ENCODE peak calls at places on chromosomes 13 and 19, in eight cellular contexts. One of them, this sample, is unnamed.

GRCh38 chr19:46861691-46862503 is 1.1 kb downstream of the ARHGAP35 start:
- DNase-seq in HFF-Myc: no peak
- DNase-seq in esophagus squamous epithelium: no peak
- DNase-seq in upper lobe of left lung: no peak
- DNase-seq in Peyer's patch: no peak
- DNase-seq in IMR-90: no peak
- DNase-seq in NB4: peak
- DNase-seq in body of pancreas: peak
- DNase-seq in this sample: no peak

GRCh38 chr13:74115138-74115537 is 19.1 kb downstream of the KLF12 start:
- DNase-seq in esophagus squamous epithelium: no peak
- DNase-seq in IMR-90: peak
- DNase-seq in HFF-Myc: no peak
- DNase-seq in body of pancreas: no peak
- DNase-seq in NB4: no peak
- DNase-seq in upper lobe of left lung: no peak
- DNase-seq in Peyer's patch: no peak
- DNase-seq in this sample: no peak

GRCh38 chr13:31951215-31951678 is 80.3 kb upstream of the FRY start:
- DNase-seq in esophagus squamous epithelium: peak
- DNase-seq in Peyer's patch: peak
- DNase-seq in HFF-Myc: peak
- DNase-seq in body of pancreas: peak
- DNase-seq in upper lobe of left lung: no peak
- DNase-seq in IMR-90: peak
- DNase-seq in NB4: peak
- DNase-seq in this sample: no peak

GRCh38 chr19:10762656-10763055 is 44.8 kb downstream of the DNM2 start:
- DNase-seq in HFF-Myc: no peak
- DNase-seq in body of pancreas: no peak
- DNase-seq in NB4: no peak
- DNase-seq in esophagus squamous epithelium: no peak
- DNase-seq in Peyer's patch: peak
- DNase-seq in IMR-90: no peak
- DNase-seq in upper lobe of left lung: no peak
- DNase-seq in this sample: no peak

GRCh38 chr19:9306443-9306842 is 3.2 kb downstream of the ZNF699 start:
- DNase-seq in HFF-Myc: no peak
- DNase-seq in IMR-90: peak
- DNase-seq in upper lobe of left lung: no peak
- DNase-seq in Peyer's patch: no peak
- DNase-seq in NB4: no peak
- DNase-seq in body of pancreas: no peak
- DNase-seq in esophagus squamous epithelium: no peak
- DNase-seq in this sample: no peak

GRCh38 chr13:46748300-46748699 is 48.7 kb downstream of the ESD start:
- DNase-seq in IMR-90: no peak
- DNase-seq in body of pancreas: no peak
- DNase-seq in upper lobe of left lung: no peak
- DNase-seq in Peyer's patch: no peak
- DNase-seq in NB4: peak
- DNase-seq in esophagus squamous epithelium: no peak
- DNase-seq in HFF-Myc: no peak
- DNase-seq in this sample: no peak

GRCh38 chr13:80339841-80340642 is 884 bp downstream of the SPRY2 start:
- DNase-seq in esophagus squamous epithelium: no peak
- DNase-seq in HFF-Myc: no peak
- DNase-seq in body of pancreas: peak
- DNase-seq in IMR-90: peak
- DNase-seq in upper lobe of left lung: peak
- DNase-seq in NB4: peak
- DNase-seq in Peyer's patch: peak
- DNase-seq in this sample: no peak

GRCh38 chr13:74920945-74921725 is 560.8 kb downstream of the TBC1D4 start:
- DNase-seq in esophagus squamous epithelium: no peak
- DNase-seq in IMR-90: no peak
- DNase-seq in HFF-Myc: no peak
- DNase-seq in upper lobe of left lung: no peak
- DNase-seq in body of pancreas: no peak
- DNase-seq in NB4: no peak
- DNase-seq in Peyer's patch: no peak
- DNase-seq in this sample: no peak

GRCh38 chr13:67023088-67023893 is 206.8 kb downstream of the PCDH9 start:
- DNase-seq in esophagus squamous epithelium: no peak
- DNase-seq in IMR-90: peak
- DNase-seq in Peyer's patch: no peak
- DNase-seq in upper lobe of left lung: no peak
- DNase-seq in HFF-Myc: peak
- DNase-seq in NB4: peak
- DNase-seq in body of pancreas: no peak
- DNase-seq in this sample: peak

GRCh38 chr13:96581741-96582140 is 412.5 kb downstream of the OXGR1 start:
- DNase-seq in IMR-90: no peak
- DNase-seq in body of pancreas: no peak
- DNase-seq in esophagus squamous epithelium: no peak
- DNase-seq in upper lobe of left lung: no peak
- DNase-seq in NB4: no peak
- DNase-seq in Peyer's patch: no peak
- DNase-seq in HFF-Myc: no peak
- DNase-seq in this sample: no peak

GRCh38 chr19:1408300-1409203 is 1.2 kb downstream of the DAZAP1 start:
- DNase-seq in upper lobe of left lung: peak
- DNase-seq in NB4: peak
- DNase-seq in body of pancreas: peak
- DNase-seq in IMR-90: peak
- DNase-seq in HFF-Myc: no peak
- DNase-seq in Peyer's patch: peak
- DNase-seq in esophagus squamous epithelium: no peak
- DNase-seq in this sample: no peak

GRCh38 chr13:48975101-48975925 is at the start of gene FNDC3A:
- DNase-seq in body of pancreas: peak
- DNase-seq in HFF-Myc: peak
- DNase-seq in upper lobe of left lung: no peak
- DNase-seq in Peyer's patch: peak
- DNase-seq in IMR-90: peak
- DNase-seq in NB4: peak
- DNase-seq in esophagus squamous epithelium: no peak
- DNase-seq in this sample: peak

GRCh38 chr13:48165063-48165462 is 67.9 kb upstream of the ITM2B start:
- DNase-seq in upper lobe of left lung: no peak
- DNase-seq in body of pancreas: no peak
- DNase-seq in HFF-Myc: no peak
- DNase-seq in esophagus squamous epithelium: no peak
- DNase-seq in IMR-90: no peak
- DNase-seq in Peyer's patch: no peak
- DNase-seq in NB4: no peak
- DNase-seq in this sample: no peak

GRCh38 chr19:17794731-17795494 is at the start of gene B3GNT3:
- DNase-seq in Peyer's patch: no peak
- DNase-seq in HFF-Myc: no peak
- DNase-seq in IMR-90: no peak
- DNase-seq in NB4: no peak
- DNase-seq in body of pancreas: peak
- DNase-seq in upper lobe of left lung: peak
- DNase-seq in esophagus squamous epithelium: no peak
- DNase-seq in this sample: no peak

GRCh38 chr13:93455881-93456280 is 229.3 kb downstream of the GPC6 start:
- DNase-seq in body of pancreas: no peak
- DNase-seq in upper lobe of left lung: no peak
- DNase-seq in IMR-90: no peak
- DNase-seq in NB4: no peak
- DNase-seq in Peyer's patch: no peak
- DNase-seq in esophagus squamous epithelium: no peak
- DNase-seq in HFF-Myc: no peak
- DNase-seq in this sample: no peak

GRCh38 chr13:106560791-106561190 is 7.1 kb downstream of the ARGLU1 start:
- DNase-seq in esophagus squamous epithelium: no peak
- DNase-seq in IMR-90: no peak
- DNase-seq in body of pancreas: no peak
- DNase-seq in HFF-Myc: no peak
- DNase-seq in Peyer's patch: no peak
- DNase-seq in NB4: no peak
- DNase-seq in upper lobe of left lung: no peak
- DNase-seq in this sample: no peak

GRCh38 chr13:32538234-32538620 is 368 bp downstream of the N4BP2L2 start:
- DNase-seq in body of pancreas: peak
- DNase-seq in upper lobe of left lung: no peak
- DNase-seq in HFF-Myc: no peak
- DNase-seq in Peyer's patch: peak
- DNase-seq in NB4: no peak
- DNase-seq in IMR-90: peak
- DNase-seq in esophagus squamous epithelium: no peak
- DNase-seq in this sample: peak

GRCh38 chr19:48715681-48716171 is 3.8 kb downstream of the MAMSTR start:
- DNase-seq in body of pancreas: no peak
- DNase-seq in esophagus squamous epithelium: no peak
- DNase-seq in Peyer's patch: no peak
- DNase-seq in upper lobe of left lung: peak
- DNase-seq in HFF-Myc: no peak
- DNase-seq in NB4: no peak
- DNase-seq in IMR-90: no peak
- DNase-seq in this sample: no peak
- H3K4me3 ChIP-seq in body of pancreas: no peak
- H3K4me3 ChIP-seq in esophagus squamous epithelium: peak
- H3K4me3 ChIP-seq in Peyer's patch: no peak
- H3K4me3 ChIP-seq in upper lobe of left lung: no peak
- H3K4me3 ChIP-seq in HFF-Myc: peak
- H3K4me3 ChIP-seq in NB4: no peak
- H3K4me3 ChIP-seq in IMR-90: no peak
- H3K4me3 ChIP-seq in this sample: no peak

GRCh38 chr19:15284091-15284490 is 48.2 kb downstream of the BRD4 start:
- DNase-seq in HFF-Myc: no peak
- DNase-seq in Peyer's patch: no peak
- DNase-seq in IMR-90: no peak
- DNase-seq in body of pancreas: no peak
- DNase-seq in upper lobe of left lung: no peak
- DNase-seq in NB4: no peak
- DNase-seq in esophagus squamous epithelium: no peak
- DNase-seq in this sample: no peak

GRCh38 chr19:15285896-15286591 is 46.3 kb downstream of the BRD4 start:
- DNase-seq in esophagus squamous epithelium: no peak
- DNase-seq in IMR-90: no peak
- DNase-seq in body of pancreas: no peak
- DNase-seq in upper lobe of left lung: no peak
- DNase-seq in NB4: peak
- DNase-seq in HFF-Myc: no peak
- DNase-seq in Peyer's patch: peak
- DNase-seq in this sample: no peak

GRCh38 chr19:15286688-15287355 is 45.5 kb downstream of the BRD4 start:
- DNase-seq in HFF-Myc: no peak
- DNase-seq in Peyer's patch: no peak
- DNase-seq in NB4: no peak
- DNase-seq in upper lobe of left lung: no peak
- DNase-seq in esophagus squamous epithelium: no peak
- DNase-seq in body of pancreas: no peak
- DNase-seq in IMR-90: no peak
- DNase-seq in this sample: no peak

GRCh38 chr19:15283141-15283885 is 49.0 kb downstream of the BRD4 start:
- DNase-seq in NB4: no peak
- DNase-seq in esophagus squamous epithelium: no peak
- DNase-seq in Peyer's patch: no peak
- DNase-seq in upper lobe of left lung: no peak
- DNase-seq in body of pancreas: no peak
- DNase-seq in IMR-90: peak
- DNase-seq in HFF-Myc: no peak
- DNase-seq in this sample: no peak

DNA sequence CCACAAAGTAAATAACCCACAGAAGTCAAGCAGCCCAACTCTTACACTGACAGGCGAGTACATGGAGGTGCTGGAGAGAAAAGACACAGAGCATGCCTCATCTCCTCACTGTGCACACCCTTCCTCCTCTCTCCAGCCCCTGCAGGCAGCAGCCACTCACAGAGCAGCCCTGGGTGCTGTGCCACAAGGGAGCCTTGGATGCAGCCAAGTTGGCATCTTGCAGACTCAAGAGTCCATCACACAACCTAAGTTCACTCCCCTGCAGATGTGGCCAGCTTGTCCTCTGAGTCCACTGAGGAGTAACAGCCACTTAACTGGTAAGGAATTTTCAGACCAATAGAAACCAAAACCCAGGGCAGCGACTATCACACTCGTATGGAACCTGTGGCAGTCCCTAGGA is 47.4 kb downstream of the BRD4 start:
- DNase-seq in HFF-Myc: no peak
- DNase-seq in IMR-90: no peak
- DNase-seq in NB4: no peak
- DNase-seq in body of pancreas: no peak
- DNase-seq in Peyer's patch: no peak
- DNase-seq in upper lobe of left lung: no peak
- DNase-seq in esophagus squamous epithelium: no peak
- DNase-seq in this sample: no peak
- TF ChIP-seq CTCF in HFF-Myc: no peak
- TF ChIP-seq CTCF in IMR-90: no peak
- TF ChIP-seq CTCF in NB4: no peak
- TF ChIP-seq CTCF in body of pancreas: no peak
- TF ChIP-seq CTCF in Peyer's patch: no peak
- TF ChIP-seq CTCF in upper lobe of left lung: no peak
- TF ChIP-seq CTCF in esophagus squamous epithelium: no peak
- TF ChIP-seq CTCF in this sample: no peak

GRCh38 chr13:95192998-95193397 is 108.3 kb downstream of the ABCC4 start:
- DNase-seq in upper lobe of left lung: no peak
- DNase-seq in NB4: no peak
- DNase-seq in body of pancreas: no peak
- DNase-seq in IMR-90: no peak
- DNase-seq in Peyer's patch: no peak
- DNase-seq in esophagus squamous epithelium: no peak
- DNase-seq in HFF-Myc: no peak
- DNase-seq in this sample: no peak
- H3K4me3 ChIP-seq in upper lobe of left lung: no peak
- H3K4me3 ChIP-seq in NB4: no peak
- H3K4me3 ChIP-seq in body of pancreas: no peak
- H3K4me3 ChIP-seq in IMR-90: no peak
- H3K4me3 ChIP-seq in Peyer's patch: no peak
- H3K4me3 ChIP-seq in esophagus squamous epithelium: no peak
- H3K4me3 ChIP-seq in HFF-Myc: no peak
- H3K4me3 ChIP-seq in this sample: no peak

DNA sequence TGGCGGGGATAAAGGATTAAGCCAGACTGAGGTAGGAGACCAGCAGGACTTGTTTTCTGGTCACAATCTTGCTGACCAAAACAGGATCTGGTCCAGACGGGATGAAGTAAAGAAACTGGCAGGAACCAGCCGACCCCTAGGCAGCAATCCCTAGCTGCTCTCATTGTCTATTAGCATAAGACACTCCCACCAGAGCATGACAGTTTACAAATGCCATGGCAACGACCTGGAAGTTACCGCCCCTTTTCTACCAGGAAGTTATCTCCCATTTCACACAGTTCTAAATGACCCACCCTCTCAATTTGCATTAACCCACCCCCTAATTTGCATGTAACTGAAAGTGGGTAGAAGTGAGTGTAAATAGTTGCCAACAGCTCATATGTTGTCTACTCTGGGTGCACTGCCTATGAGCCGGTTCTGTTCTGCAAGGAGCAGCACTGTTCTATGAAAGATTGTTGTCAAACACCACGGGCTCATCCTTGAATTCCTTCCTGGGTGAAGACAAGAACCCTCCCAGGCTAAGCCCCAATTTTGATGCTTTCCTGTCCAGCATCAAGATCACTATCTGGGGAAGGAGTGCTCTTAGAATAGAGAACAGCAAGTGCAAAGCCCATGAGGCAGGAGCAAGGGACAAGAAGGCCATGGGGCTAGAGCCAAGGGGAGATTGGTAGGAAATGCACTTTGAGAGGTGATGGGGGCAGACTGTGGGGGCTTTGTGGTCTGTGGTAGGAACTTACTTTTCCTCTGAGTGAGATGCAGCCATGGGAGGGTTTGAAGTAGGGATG is 13.9 kb upstream of the FBXO27 start:
- DNase-seq in body of pancreas: no peak
- DNase-seq in Peyer's patch: no peak
- DNase-seq in IMR-90: no peak
- DNase-seq in upper lobe of left lung: no peak
- DNase-seq in NB4: peak
- DNase-seq in esophagus squamous epithelium: no peak
- DNase-seq in HFF-Myc: peak
- DNase-seq in this sample: no peak
- TF ChIP-seq CTCF in body of pancreas: no peak
- TF ChIP-seq CTCF in Peyer's patch: no peak
- TF ChIP-seq CTCF in IMR-90: no peak
- TF ChIP-seq CTCF in upper lobe of left lung: no peak
- TF ChIP-seq CTCF in NB4: no peak
- TF ChIP-seq CTCF in esophagus squamous epithelium: no peak
- TF ChIP-seq CTCF in HFF-Myc: no peak
- TF ChIP-seq CTCF in this sample: no peak